ENCODE peak calls at places on chromosome 3, in seven cellular contexts. Z is stomach; O is Daoy; L is cardiac muscle cell; X is T-helper 9 cell; D is CD8-positive, alpha-beta T cell; B is naive thymus-derived CD4-positive, alpha-beta T cell. T is an unnamed sample.

GRCh38 chr3:39121626-39122025 is 14.1 kb downstream of the TTC21A start:
- DNase-seq in Z (no peak), O (no peak), D (no peak), B (no peak), L (no peak), X (no peak), T (no peak)

GRCh38 chr3:42491876-42492507 is 10.5 kb upstream of the VIPR1 start:
- DNase-seq in D (no peak), O (no peak), Z (peak; percentile 33), L (no peak), X (no peak), B (no peak), T (peak; percentile 21)

GRCh38 chr3:172069473-172069872 is 30.1 kb downstream of the FNDC3B start:
- DNase-seq in L (no peak), Z (no peak), D (no peak), O (no peak), B (no peak), X (no peak), T (no peak)

GRCh38 chr3:53056442-53056841 is 10.6 kb upstream of the SFMBT1 start:
- DNase-seq in O (no peak), D (no peak), Z (peak; percentile 17), L (no peak), X (no peak), B (no peak), T (no peak)

GRCh38 chr3:100230715-100231114 is 30.1 kb upstream of the TBC1D23 start:
- DNase-seq in L (no peak), Z (no peak), B (no peak), O (no peak), X (no peak), D (no peak), T (no peak)

GRCh38 chr3:42403737-42404136 is 6.7 kb downstream of the LYZL4 start:
- DNase-seq in X (no peak), B (no peak), Z (no peak), L (no peak), O (peak; percentile 19), D (no peak), T (no peak)

GRCh38 chr3:134933997-134934396 is 138.9 kb downstream of the EPHB1 start:
- DNase-seq in B (no peak), Z (no peak), D (no peak), X (no peak), O (no peak), L (no peak), T (no peak)

GRCh38 chr3:113147608-113148306 is 63.6 kb upstream of the BOC start:
- DNase-seq in Z (no peak), X (no peak), O (no peak), L (no peak), B (no peak), D (no peak), T (no peak)

GRCh38 chr3:73094127-73094526 is 32.7 kb downstream of the EBLN2 start:
- DNase-seq in L (no peak), B (no peak), Z (no peak), X (no peak), D (no peak), O (peak; percentile 68), T (no peak)

GRCh38 chr3:100700708-100701107 is 8.6 kb upstream of the TFG start:
- DNase-seq in O (no peak), Z (no peak), D (no peak), X (no peak), B (no peak), L (no peak), T (no peak)

GRCh38 chr3:126807795-126808194 is 103.8 kb downstream of the CHCHD6 start:
- DNase-seq in B (no peak), Z (no peak), L (no peak), O (peak; percentile 5), X (no peak), D (no peak), T (no peak)

GRCh38 chr3:159839561-159840379 is 148.9 kb upstream of the IL12A start:
- DNase-seq in B (no peak), Z (no peak), O (no peak), D (no peak), L (no peak), X (no peak), T (no peak)

GRCh38 chr3:124201786-124202185 is 209.9 kb upstream of the ROPN1 start:
- DNase-seq in Z (no peak), X (no peak), L (no peak), B (no peak), D (no peak), O (no peak), T (no peak)

GRCh38 chr3:180320631-180321030 is 281.3 kb upstream of the TTC14 start:
- DNase-seq in O (no peak), B (no peak), Z (no peak), D (no peak), X (no peak), L (no peak), T (no peak)

GRCh38 chr3:72242326-72242725 is 457.4 kb upstream of the PROK2 start:
- DNase-seq in X (no peak), D (no peak), Z (no peak), O (no peak), B (no peak), L (no peak), T (no peak)

GRCh38 chr3:185207931-185208746 is 45.7 kb downstream of the EHHADH start:
- DNase-seq in O (peak; percentile 49), B (no peak), D (no peak), L (peak; percentile 37), Z (no peak), X (no peak), T (no peak)